ENCODE peak calls at places on chromosome 2, in eight cellular contexts. One of them, this sample, is unnamed. For H3K4me1, the result is how much of the 10 kb centered on the place peaks cover.

GRCh38 chr2:190382851-190383250 is 25.3 kb upstream of the MFSD6 start:
- DNase-seq in HCT116: peak
- DNase-seq in stomach: no peak
- DNase-seq in vagina: no peak
- DNase-seq in spleen: no peak
- DNase-seq in GM23338: peak
- DNase-seq in K562: peak
- DNase-seq in endothelial cell of umbilical vein: peak
- DNase-seq in this sample: no peak

GRCh38 chr2:236176417-236176816 is 8.2 kb upstream of the GBX2 start:
- DNase-seq in HCT116: no peak
- DNase-seq in stomach: no peak
- DNase-seq in vagina: no peak
- DNase-seq in spleen: no peak
- DNase-seq in GM23338: peak
- DNase-seq in K562: peak
- DNase-seq in endothelial cell of umbilical vein: peak
- DNase-seq in this sample: no peak

GRCh38 chr2:46985512-46985911 is 69.9 kb upstream of the MCFD2 start:
- DNase-seq in HCT116: no peak
- DNase-seq in stomach: no peak
- DNase-seq in vagina: no peak
- DNase-seq in spleen: peak
- DNase-seq in GM23338: no peak
- DNase-seq in K562: no peak
- DNase-seq in endothelial cell of umbilical vein: no peak
- DNase-seq in this sample: no peak

GRCh38 chr2:239275871-239276812 is 124.7 kb downstream of the HDAC4 start:
- DNase-seq in HCT116: no peak
- DNase-seq in stomach: peak
- DNase-seq in vagina: no peak
- DNase-seq in spleen: peak
- DNase-seq in GM23338: no peak
- DNase-seq in K562: peak
- DNase-seq in endothelial cell of umbilical vein: no peak
- DNase-seq in this sample: no peak

GRCh38 chr2:141468746-141469145 is 662.1 kb downstream of the LRP1B start:
- DNase-seq in HCT116: no peak
- DNase-seq in stomach: no peak
- DNase-seq in vagina: no peak
- DNase-seq in spleen: no peak
- DNase-seq in GM23338: peak
- DNase-seq in K562: no peak
- DNase-seq in endothelial cell of umbilical vein: no peak
- DNase-seq in this sample: no peak

GRCh38 chr2:112812318-112813042 is 24.1 kb downstream of the IL1B start:
- DNase-seq in HCT116: no peak
- DNase-seq in stomach: no peak
- DNase-seq in vagina: no peak
- DNase-seq in spleen: no peak
- DNase-seq in GM23338: no peak
- DNase-seq in K562: peak
- DNase-seq in endothelial cell of umbilical vein: peak
- DNase-seq in this sample: no peak

GRCh38 chr2:120399889-120400240 is 53.9 kb downstream of the INHBB start:
- DNase-seq in HCT116: no peak
- DNase-seq in stomach: no peak
- DNase-seq in vagina: no peak
- DNase-seq in spleen: peak
- DNase-seq in GM23338: no peak
- DNase-seq in K562: no peak
- DNase-seq in endothelial cell of umbilical vein: no peak
- DNase-seq in this sample: no peak

GRCh38 chr2:239539776-239540100 is 138.9 kb upstream of the HDAC4 start:
- DNase-seq in HCT116: no peak
- DNase-seq in stomach: no peak
- DNase-seq in vagina: no peak
- DNase-seq in spleen: peak
- DNase-seq in GM23338: no peak
- DNase-seq in K562: no peak
- DNase-seq in endothelial cell of umbilical vein: no peak
- DNase-seq in this sample: peak

GRCh38 chr2:18650221-18650620 is 60.9 kb upstream of the NT5C1B start:
- DNase-seq in HCT116: no peak
- DNase-seq in stomach: no peak
- DNase-seq in vagina: no peak
- DNase-seq in spleen: no peak
- DNase-seq in GM23338: no peak
- DNase-seq in K562: no peak
- DNase-seq in endothelial cell of umbilical vein: no peak
- DNase-seq in this sample: no peak

GRCh38 chr2:178268435-178268834 is 74.1 kb downstream of the OSBPL6 start:
- DNase-seq in HCT116: no peak
- DNase-seq in stomach: no peak
- DNase-seq in vagina: no peak
- DNase-seq in spleen: no peak
- DNase-seq in GM23338: no peak
- DNase-seq in K562: no peak
- DNase-seq in endothelial cell of umbilical vein: no peak
- DNase-seq in this sample: no peak

GRCh38 chr2:128558895-128559532 is 240.3 kb upstream of the HS6ST1 start:
- DNase-seq in HCT116: no peak
- DNase-seq in stomach: no peak
- DNase-seq in vagina: no peak
- DNase-seq in spleen: no peak
- DNase-seq in GM23338: no peak
- DNase-seq in K562: no peak
- DNase-seq in endothelial cell of umbilical vein: no peak
- DNase-seq in this sample: no peak

GRCh38 chr2:85234879-85235278 is 92.9 kb downstream of the TGOLN2 start:
- DNase-seq in HCT116: no peak
- DNase-seq in stomach: no peak
- DNase-seq in vagina: no peak
- DNase-seq in spleen: no peak
- DNase-seq in GM23338: peak
- DNase-seq in K562: no peak
- DNase-seq in endothelial cell of umbilical vein: no peak
- DNase-seq in this sample: no peak

GRCh38 chr2:171225302-171225980 is 64.7 kb upstream of the TLK1 start:
- DNase-seq in HCT116: peak
- DNase-seq in stomach: no peak
- DNase-seq in vagina: no peak
- DNase-seq in spleen: no peak
- DNase-seq in GM23338: no peak
- DNase-seq in K562: peak
- DNase-seq in endothelial cell of umbilical vein: peak
- DNase-seq in this sample: no peak

GRCh38 chr2:43131051-43131889 is 95.1 kb downstream of the ZFP36L2 start:
- DNase-seq in HCT116: peak
- DNase-seq in stomach: peak
- DNase-seq in vagina: peak
- DNase-seq in spleen: peak
- DNase-seq in GM23338: peak
- DNase-seq in K562: peak
- DNase-seq in endothelial cell of umbilical vein: peak
- DNase-seq in this sample: peak

GRCh38 chr2:194128810-194129209 is 1528.2 kb upstream of the SLC39A10 start:
- DNase-seq in HCT116: no peak
- DNase-seq in stomach: no peak
- DNase-seq in vagina: no peak
- DNase-seq in spleen: no peak
- DNase-seq in GM23338: no peak
- DNase-seq in K562: no peak
- DNase-seq in endothelial cell of umbilical vein: no peak
- DNase-seq in this sample: no peak
- H3K27ac ChIP-seq in HCT116: no peak
- H3K27ac ChIP-seq in stomach: no peak
- H3K27ac ChIP-seq in vagina: no peak
- H3K27ac ChIP-seq in spleen: no peak
- H3K27ac ChIP-seq in GM23338: no peak
- H3K27ac ChIP-seq in K562: no peak
- H3K27ac ChIP-seq in endothelial cell of umbilical vein: no peak
- H3K27ac ChIP-seq in this sample: no peak

GRCh38 chr2:37080231-37080630 is 3.9 kb downstream of the HEATR5B start:
- DNase-seq in HCT116: no peak
- DNase-seq in stomach: no peak
- DNase-seq in vagina: no peak
- DNase-seq in spleen: no peak
- DNase-seq in GM23338: no peak
- DNase-seq in K562: no peak
- DNase-seq in endothelial cell of umbilical vein: peak
- DNase-seq in this sample: no peak

GRCh38 chr2:37084797-37085196 is 479 bp downstream of the GPATCH11 start:
- DNase-seq in HCT116: no peak
- DNase-seq in stomach: no peak
- DNase-seq in vagina: no peak
- DNase-seq in spleen: no peak
- DNase-seq in GM23338: no peak
- DNase-seq in K562: no peak
- DNase-seq in endothelial cell of umbilical vein: no peak
- DNase-seq in this sample: no peak

GRCh38 chr2:37085731-37086147 is 1.4 kb downstream of the GPATCH11 start:
- DNase-seq in HCT116: no peak
- DNase-seq in stomach: no peak
- DNase-seq in vagina: no peak
- DNase-seq in spleen: no peak
- DNase-seq in GM23338: no peak
- DNase-seq in K562: peak
- DNase-seq in endothelial cell of umbilical vein: no peak
- DNase-seq in this sample: no peak

GRCh38 chr2:37080674-37081073 is 3.5 kb downstream of the HEATR5B start:
- DNase-seq in HCT116: no peak
- DNase-seq in stomach: no peak
- DNase-seq in vagina: no peak
- DNase-seq in spleen: no peak
- DNase-seq in GM23338: no peak
- DNase-seq in K562: no peak
- DNase-seq in endothelial cell of umbilical vein: peak
- DNase-seq in this sample: no peak

GRCh38 chr2:37083873-37084792 is at the start of the genes GPATCH11 and HEATR5B:
- DNase-seq in HCT116: peak
- DNase-seq in stomach: peak
- DNase-seq in vagina: peak
- DNase-seq in spleen: peak
- DNase-seq in GM23338: peak
- DNase-seq in K562: peak
- DNase-seq in endothelial cell of umbilical vein: peak
- DNase-seq in this sample: peak
- H3K4me1 ChIP-seq in HCT116: under half
- H3K4me1 ChIP-seq in stomach: under half
- H3K4me1 ChIP-seq in vagina: under half
- H3K4me1 ChIP-seq in spleen: half or more
- H3K4me1 ChIP-seq in GM23338: under half
- H3K4me1 ChIP-seq in K562: under half
- H3K4me1 ChIP-seq in endothelial cell of umbilical vein: under half
- H3K4me1 ChIP-seq in this sample: under half

GRCh38 chr2:109645412-109646184 is 31.4 kb downstream of the SOWAHC start:
- DNase-seq in HCT116: no peak
- DNase-seq in stomach: no peak
- DNase-seq in vagina: no peak
- DNase-seq in spleen: no peak
- DNase-seq in GM23338: peak
- DNase-seq in K562: no peak
- DNase-seq in endothelial cell of umbilical vein: no peak
- DNase-seq in this sample: no peak

GRCh38 chr2:109647636-109648035 is 33.5 kb downstream of the SOWAHC start:
- DNase-seq in HCT116: no peak
- DNase-seq in stomach: no peak
- DNase-seq in vagina: no peak
- DNase-seq in spleen: no peak
- DNase-seq in GM23338: no peak
- DNase-seq in K562: no peak
- DNase-seq in endothelial cell of umbilical vein: no peak
- DNase-seq in this sample: no peak

GRCh38 chr2:109648041-109648527 is 33.9 kb downstream of the SOWAHC start:
- DNase-seq in HCT116: no peak
- DNase-seq in stomach: no peak
- DNase-seq in vagina: no peak
- DNase-seq in spleen: no peak
- DNase-seq in GM23338: no peak
- DNase-seq in K562: no peak
- DNase-seq in endothelial cell of umbilical vein: no peak
- DNase-seq in this sample: no peak

GRCh38 chr2:109646961-109647360 is 32.8 kb downstream of the SOWAHC start:
- DNase-seq in HCT116: no peak
- DNase-seq in stomach: no peak
- DNase-seq in vagina: no peak
- DNase-seq in spleen: no peak
- DNase-seq in GM23338: no peak
- DNase-seq in K562: no peak
- DNase-seq in endothelial cell of umbilical vein: no peak
- DNase-seq in this sample: no peak

DNA sequence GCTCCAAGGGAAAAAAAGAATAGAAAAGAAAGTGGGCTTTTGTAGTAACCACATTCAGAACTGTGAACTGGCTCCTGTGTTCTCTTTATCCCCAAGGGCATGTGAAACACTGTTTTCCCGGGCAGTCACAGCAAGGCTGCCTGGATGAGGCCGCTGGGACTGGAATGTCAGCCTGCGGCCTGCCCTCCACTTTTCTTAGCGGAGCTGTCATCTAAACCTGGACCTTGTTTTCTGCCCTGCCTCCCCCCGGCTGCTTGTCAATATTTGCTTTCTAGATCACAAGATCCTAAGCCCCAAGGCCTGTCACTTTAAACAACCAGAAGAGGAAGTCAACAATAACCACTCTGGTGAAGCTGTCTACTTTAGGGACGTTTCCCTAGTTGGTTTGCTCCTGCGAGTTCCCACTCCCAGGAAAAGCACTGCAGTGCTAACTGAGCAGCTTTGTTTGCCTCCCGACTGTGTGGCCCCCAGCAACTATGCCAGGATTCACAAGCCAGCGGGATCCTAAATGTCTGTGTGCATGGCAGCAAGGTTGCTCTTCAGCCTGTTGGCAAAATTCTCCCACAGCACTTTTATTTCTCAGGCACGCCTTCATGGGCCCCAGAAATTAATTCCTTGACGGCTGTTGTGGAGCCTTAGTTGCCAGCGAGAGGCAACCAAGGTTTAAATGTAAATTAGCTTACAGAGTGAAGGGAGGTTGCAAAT is 30.6 kb downstream of the SOWAHC start:
- DNase-seq in HCT116: no peak
- DNase-seq in stomach: peak
- DNase-seq in vagina: no peak
- DNase-seq in spleen: no peak
- DNase-seq in GM23338: peak
- DNase-seq in K562: no peak
- DNase-seq in endothelial cell of umbilical vein: no peak
- DNase-seq in this sample: peak
- TF ChIP-seq POLR2AphosphoS5 in HCT116: no peak
- TF ChIP-seq POLR2AphosphoS5 in stomach: no peak
- TF ChIP-seq POLR2AphosphoS5 in vagina: no peak
- TF ChIP-seq POLR2AphosphoS5 in spleen: no peak
- TF ChIP-seq POLR2AphosphoS5 in GM23338: no peak
- TF ChIP-seq POLR2AphosphoS5 in K562: no peak
- TF ChIP-seq POLR2AphosphoS5 in endothelial cell of umbilical vein: no peak
- TF ChIP-seq POLR2AphosphoS5 in this sample: no peak

GRCh38 chr2:200931227-200931626 is 32.2 kb downstream of the ORC2 start:
- DNase-seq in HCT116: no peak
- DNase-seq in stomach: no peak
- DNase-seq in vagina: no peak
- DNase-seq in spleen: no peak
- DNase-seq in GM23338: no peak
- DNase-seq in K562: no peak
- DNase-seq in endothelial cell of umbilical vein: no peak
- DNase-seq in this sample: no peak

GRCh38 chr2:200929334-200930249 is 33.9 kb downstream of the ORC2 start:
- DNase-seq in HCT116: no peak
- DNase-seq in stomach: no peak
- DNase-seq in vagina: no peak
- DNase-seq in spleen: no peak
- DNase-seq in GM23338: no peak
- DNase-seq in K562: no peak
- DNase-seq in endothelial cell of umbilical vein: no peak
- DNase-seq in this sample: no peak
- H3K27ac ChIP-seq in HCT116: no peak
- H3K27ac ChIP-seq in stomach: no peak
- H3K27ac ChIP-seq in vagina: no peak
- H3K27ac ChIP-seq in spleen: no peak
- H3K27ac ChIP-seq in GM23338: no peak
- H3K27ac ChIP-seq in K562: no peak
- H3K27ac ChIP-seq in endothelial cell of umbilical vein: no peak
- H3K27ac ChIP-seq in this sample: no peak

This sample was measured in breast epithelium.